ENCODE peak calls at places on chromosomes 6 and 20, in four cellular contexts. B is lower lobe of right lung, F is T follicular helper cell, L is hypothalamus. D is an unnamed sample.
A peak's percentile ranks its signal among the peaks of the same experiment; 100 is the strongest.

GRCh38 chr6:3383525-3383924 is 73.3 kb downstream of the SLC22A23 start:
- DNase-seq in F (no peak), B (no peak), L (no peak), D (no peak)

GRCh38 chr6:74404366-74404765 is 708.4 kb downstream of the CD109 start:
- DNase-seq in F (no peak), B (no peak), L (no peak), D (no peak)

GRCh38 chr6:4929319-4929718 is 74.5 kb downstream of the RPP40 start:
- DNase-seq in B (no peak), F (no peak), L (no peak), D (no peak)

GRCh38 chr20:58481541-58482021 is 33.6 kb downstream of the APCDD1L start:
- DNase-seq in F (peak; percentile 41), B (no peak), L (peak; percentile 5), D (peak; percentile 83)

GRCh38 chr6:79656134-79656533 is 25.0 kb downstream of the SH3BGRL2 start:
- DNase-seq in B (no peak), F (no peak), L (no peak), D (no peak)

GRCh38 chr6:41774841-41775240 is 4.9 kb downstream of the FRS3 start:
- DNase-seq in L (no peak), F (no peak), B (no peak), D (no peak)

GRCh38 chr6:3281669-3282460 is 23.1 kb downstream of the PSMG4 start:
- DNase-seq in F (no peak), B (no peak), L (no peak), D (no peak)

GRCh38 chr6:137352859-137353258 is 133.7 kb upstream of the IFNGR1 start:
- DNase-seq in B (no peak), F (no peak), L (no peak), D (no peak)

GRCh38 chr6:112289039-112289566 is 34.7 kb upstream of the LAMA4 start:
- DNase-seq in F (no peak), B (peak; percentile 40), L (no peak), D (no peak)

GRCh38 chr6:41756354-41756753 is 9.2 kb upstream of the PGC start:
- DNase-seq in L (no peak), F (no peak), B (peak; percentile 42), D (no peak)

GRCh38 chr20:24405810-24406209 is 63.6 kb upstream of the SYNDIG1 start:
- DNase-seq in B (no peak), F (no peak), L (no peak), D (no peak)